ENCODE peak calls at places on chromosomes 7 and 10, in ten cellular contexts. One of them, this sample, is unnamed.

GRCh38 chr10:49384268-49384953 is 11.5 kb downstream of the DRGX start:
- DNase-seq in suprapubic skin: no peak
- DNase-seq in brain microvascular endothelial cell: no peak
- DNase-seq in tibial nerve: no peak
- DNase-seq in Peyer's patch: no peak
- DNase-seq in cardiac muscle cell: no peak
- DNase-seq in tibial artery: no peak
- DNase-seq in transverse colon: no peak
- DNase-seq in lower leg skin: no peak
- DNase-seq in heart left ventricle: no peak
- DNase-seq in this sample: no peak

GRCh38 chr10:114525368-114525949 is 121.2 kb upstream of the AFAP1L2 start:
- DNase-seq in transverse colon: no peak
- DNase-seq in tibial nerve: no peak
- DNase-seq in suprapubic skin: no peak
- DNase-seq in cardiac muscle cell: peak; percentile 35
- DNase-seq in tibial artery: no peak
- DNase-seq in heart left ventricle: no peak
- DNase-seq in brain microvascular endothelial cell: peak; percentile 6
- DNase-seq in Peyer's patch: no peak
- DNase-seq in lower leg skin: no peak
- DNase-seq in this sample: peak; percentile 99

GRCh38 chr7:52719677-52720076 is 315.8 kb upstream of the POM121L12 start:
- DNase-seq in Peyer's patch: no peak
- DNase-seq in tibial artery: no peak
- DNase-seq in brain microvascular endothelial cell: no peak
- DNase-seq in transverse colon: no peak
- DNase-seq in heart left ventricle: no peak
- DNase-seq in cardiac muscle cell: no peak
- DNase-seq in lower leg skin: no peak
- DNase-seq in tibial nerve: no peak
- DNase-seq in suprapubic skin: no peak
- DNase-seq in this sample: no peak

GRCh38 chr7:68492359-68492690 is 1106.0 kb upstream of the AUTS2 start:
- DNase-seq in transverse colon: no peak
- DNase-seq in tibial nerve: no peak
- DNase-seq in Peyer's patch: no peak
- DNase-seq in lower leg skin: no peak
- DNase-seq in tibial artery: no peak
- DNase-seq in cardiac muscle cell: no peak
- DNase-seq in heart left ventricle: no peak
- DNase-seq in suprapubic skin: no peak
- DNase-seq in brain microvascular endothelial cell: no peak
- DNase-seq in this sample: no peak

GRCh38 chr7:25894002-25894901 is 257.7 kb upstream of the NFE2L3 start:
- DNase-seq in suprapubic skin: no peak
- DNase-seq in brain microvascular endothelial cell: no peak
- DNase-seq in transverse colon: peak; percentile 71
- DNase-seq in heart left ventricle: no peak
- DNase-seq in cardiac muscle cell: peak; percentile 9
- DNase-seq in Peyer's patch: peak; percentile 23
- DNase-seq in lower leg skin: no peak
- DNase-seq in tibial artery: no peak
- DNase-seq in tibial nerve: no peak
- DNase-seq in this sample: no peak

GRCh38 chr10:31099664-31100063 is 68.0 kb upstream of the ZNF438 start:
- DNase-seq in tibial artery: no peak
- DNase-seq in brain microvascular endothelial cell: no peak
- DNase-seq in lower leg skin: no peak
- DNase-seq in Peyer's patch: no peak
- DNase-seq in cardiac muscle cell: no peak
- DNase-seq in tibial nerve: no peak
- DNase-seq in suprapubic skin: no peak
- DNase-seq in transverse colon: peak; percentile 68
- DNase-seq in heart left ventricle: no peak
- DNase-seq in this sample: no peak

GRCh38 chr10:132522521-132523411 is 14.8 kb upstream of the INPP5A start:
- DNase-seq in heart left ventricle: peak; percentile 6
- DNase-seq in tibial nerve: no peak
- DNase-seq in lower leg skin: no peak
- DNase-seq in transverse colon: peak; percentile 6
- DNase-seq in Peyer's patch: no peak
- DNase-seq in cardiac muscle cell: no peak
- DNase-seq in suprapubic skin: peak; percentile 45
- DNase-seq in brain microvascular endothelial cell: no peak
- DNase-seq in tibial artery: peak; percentile 14
- DNase-seq in this sample: no peak

GRCh38 chr7:79298145-79298760 is 155.2 kb downstream of the MAGI2 start:
- DNase-seq in Peyer's patch: no peak
- DNase-seq in suprapubic skin: no peak
- DNase-seq in cardiac muscle cell: peak; percentile 80
- DNase-seq in heart left ventricle: no peak
- DNase-seq in transverse colon: no peak
- DNase-seq in tibial nerve: peak; percentile 62
- DNase-seq in brain microvascular endothelial cell: peak; percentile 29
- DNase-seq in tibial artery: no peak
- DNase-seq in lower leg skin: peak; percentile 23
- DNase-seq in this sample: no peak

GRCh38 chr7:17060051-17060450 is 178.3 kb upstream of the AGR3 start:
- DNase-seq in suprapubic skin: no peak
- DNase-seq in tibial artery: no peak
- DNase-seq in heart left ventricle: no peak
- DNase-seq in cardiac muscle cell: no peak
- DNase-seq in lower leg skin: no peak
- DNase-seq in transverse colon: no peak
- DNase-seq in tibial nerve: no peak
- DNase-seq in brain microvascular endothelial cell: no peak
- DNase-seq in Peyer's patch: no peak
- DNase-seq in this sample: no peak

GRCh38 chr7:17061443-17061842 is 179.7 kb upstream of the AGR3 start:
- DNase-seq in cardiac muscle cell: no peak
- DNase-seq in heart left ventricle: no peak
- DNase-seq in tibial nerve: no peak
- DNase-seq in Peyer's patch: no peak
- DNase-seq in suprapubic skin: no peak
- DNase-seq in transverse colon: no peak
- DNase-seq in brain microvascular endothelial cell: no peak
- DNase-seq in tibial artery: no peak
- DNase-seq in lower leg skin: no peak
- DNase-seq in this sample: no peak

GRCh38 chr7:17057143-17057509 is 175.3 kb upstream of the AGR3 start:
- DNase-seq in tibial nerve: no peak
- DNase-seq in lower leg skin: no peak
- DNase-seq in heart left ventricle: no peak
- DNase-seq in cardiac muscle cell: no peak
- DNase-seq in Peyer's patch: no peak
- DNase-seq in brain microvascular endothelial cell: no peak
- DNase-seq in suprapubic skin: no peak
- DNase-seq in transverse colon: no peak
- DNase-seq in tibial artery: no peak
- DNase-seq in this sample: no peak

GRCh38 chr7:17058568-17058967 is 176.8 kb upstream of the AGR3 start:
- DNase-seq in tibial nerve: no peak
- DNase-seq in brain microvascular endothelial cell: no peak
- DNase-seq in tibial artery: no peak
- DNase-seq in transverse colon: no peak
- DNase-seq in lower leg skin: no peak
- DNase-seq in heart left ventricle: no peak
- DNase-seq in Peyer's patch: no peak
- DNase-seq in cardiac muscle cell: peak; percentile 37
- DNase-seq in suprapubic skin: no peak
- DNase-seq in this sample: no peak

DNA sequence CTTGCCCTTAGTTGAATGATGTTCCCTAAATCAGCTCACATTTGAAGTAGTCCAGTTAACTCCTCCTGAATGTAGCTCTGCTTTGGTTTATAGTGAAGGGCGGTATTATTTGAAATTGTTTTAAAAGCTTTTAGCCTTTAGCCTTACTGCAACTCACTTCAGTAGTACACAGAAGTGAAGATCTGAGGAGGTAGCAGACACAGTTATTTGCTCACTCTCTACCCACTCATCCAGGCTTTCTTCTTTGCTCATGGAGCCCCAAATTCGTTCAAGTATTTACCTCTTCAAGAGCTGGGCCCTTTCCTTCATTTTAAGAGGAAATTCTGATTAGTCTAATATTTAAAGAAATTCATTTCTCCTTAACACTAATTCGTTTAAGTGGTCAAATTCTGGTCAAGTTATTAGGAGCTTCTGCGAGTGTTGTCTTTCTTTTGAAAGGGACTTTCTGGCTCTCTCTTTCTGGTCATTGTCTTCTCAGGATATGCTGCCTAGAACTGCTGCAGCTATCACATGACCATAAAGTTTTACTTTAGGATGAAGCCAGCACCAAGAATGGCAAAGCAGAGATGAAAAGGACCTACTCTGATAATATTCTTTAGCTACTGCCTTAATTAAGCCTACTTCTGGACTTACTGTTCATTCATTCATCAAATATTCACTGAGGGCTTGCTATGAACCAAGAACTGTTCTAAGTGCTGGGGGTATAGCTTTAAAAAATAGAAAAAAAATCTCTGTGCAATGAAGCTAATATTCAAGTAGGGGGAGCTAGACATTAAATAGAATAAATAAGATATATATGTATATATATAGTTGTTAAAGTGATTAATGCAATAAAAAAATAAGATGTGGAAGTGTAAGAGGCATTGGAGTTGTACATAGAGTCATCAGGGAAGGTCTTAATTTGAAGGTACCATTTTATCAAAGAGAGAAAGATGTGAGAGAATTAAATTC is 180.9 kb upstream of the AGR3 start:
- DNase-seq in brain microvascular endothelial cell: no peak
- DNase-seq in suprapubic skin: no peak
- DNase-seq in tibial artery: no peak
- DNase-seq in heart left ventricle: no peak
- DNase-seq in cardiac muscle cell: peak; percentile 30
- DNase-seq in lower leg skin: no peak
- DNase-seq in Peyer's patch: no peak
- DNase-seq in transverse colon: no peak
- DNase-seq in tibial nerve: no peak
- DNase-seq in this sample: no peak
- TF ChIP-seq CTCF in brain microvascular endothelial cell: peak; percentile 17
- TF ChIP-seq CTCF in suprapubic skin: no peak
- TF ChIP-seq CTCF in tibial artery: no peak
- TF ChIP-seq CTCF in heart left ventricle: no peak
- TF ChIP-seq CTCF in cardiac muscle cell: peak; percentile 33
- TF ChIP-seq CTCF in lower leg skin: no peak
- TF ChIP-seq CTCF in Peyer's patch: peak; percentile 27
- TF ChIP-seq CTCF in transverse colon: peak; percentile 11
- TF ChIP-seq CTCF in tibial nerve: no peak
- TF ChIP-seq CTCF in this sample: peak; percentile 40

GRCh38 chr7:151383638-151384351 is 26.0 kb downstream of the WDR86 start:
- DNase-seq in Peyer's patch: no peak
- DNase-seq in lower leg skin: no peak
- DNase-seq in heart left ventricle: no peak
- DNase-seq in tibial artery: no peak
- DNase-seq in tibial nerve: no peak
- DNase-seq in cardiac muscle cell: no peak
- DNase-seq in brain microvascular endothelial cell: no peak
- DNase-seq in suprapubic skin: peak; percentile 54
- DNase-seq in transverse colon: no peak
- DNase-seq in this sample: no peak

GRCh38 chr7:151384776-151385625 is 24.8 kb downstream of the WDR86 start:
- DNase-seq in tibial nerve: no peak
- DNase-seq in heart left ventricle: no peak
- DNase-seq in suprapubic skin: peak; percentile 54
- DNase-seq in transverse colon: no peak
- DNase-seq in cardiac muscle cell: no peak
- DNase-seq in brain microvascular endothelial cell: no peak
- DNase-seq in tibial artery: no peak
- DNase-seq in Peyer's patch: no peak
- DNase-seq in lower leg skin: no peak
- DNase-seq in this sample: no peak

GRCh38 chr7:151385626-151386300 is 24.1 kb downstream of the WDR86 start:
- DNase-seq in transverse colon: no peak
- DNase-seq in brain microvascular endothelial cell: no peak
- DNase-seq in heart left ventricle: no peak
- DNase-seq in lower leg skin: no peak
- DNase-seq in cardiac muscle cell: no peak
- DNase-seq in Peyer's patch: no peak
- DNase-seq in tibial artery: no peak
- DNase-seq in tibial nerve: no peak
- DNase-seq in suprapubic skin: peak; percentile 49
- DNase-seq in this sample: no peak

GRCh38 chr7:151382079-151382885 is 27.6 kb downstream of the WDR86 start:
- DNase-seq in tibial nerve: no peak
- DNase-seq in heart left ventricle: no peak
- DNase-seq in suprapubic skin: peak; percentile 64
- DNase-seq in cardiac muscle cell: no peak
- DNase-seq in tibial artery: no peak
- DNase-seq in Peyer's patch: no peak
- DNase-seq in brain microvascular endothelial cell: no peak
- DNase-seq in lower leg skin: no peak
- DNase-seq in transverse colon: no peak
- DNase-seq in this sample: no peak

DNA sequence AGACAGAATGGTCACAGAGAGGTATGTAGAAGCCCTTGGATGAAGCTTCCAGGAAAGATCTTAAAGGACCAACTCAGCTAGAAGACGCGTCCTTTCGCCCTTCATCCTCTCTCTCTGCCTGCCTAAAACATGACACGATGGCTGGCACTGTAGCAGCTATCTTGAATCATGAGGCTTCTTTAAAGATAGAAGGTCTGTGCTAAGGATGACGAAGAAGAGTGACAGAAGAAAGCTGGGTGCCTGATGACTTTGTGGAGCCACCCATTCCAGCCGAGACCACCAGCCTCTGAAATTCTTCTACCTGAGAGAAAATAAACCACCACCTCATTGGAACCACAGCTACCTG is 25.5 kb downstream of the WDR86 start:
- DNase-seq in cardiac muscle cell: no peak
- DNase-seq in Peyer's patch: no peak
- DNase-seq in tibial nerve: no peak
- DNase-seq in heart left ventricle: no peak
- DNase-seq in suprapubic skin: peak; percentile 1
- DNase-seq in tibial artery: no peak
- DNase-seq in brain microvascular endothelial cell: no peak
- DNase-seq in transverse colon: no peak
- DNase-seq in lower leg skin: no peak
- DNase-seq in this sample: no peak
- H3K4me3 ChIP-seq in cardiac muscle cell: no peak overlapping the region
- H3K4me3 ChIP-seq in Peyer's patch: no peak overlapping the region
- H3K4me3 ChIP-seq in tibial nerve: no peak overlapping the region
- H3K4me3 ChIP-seq in heart left ventricle: no peak overlapping the region
- H3K4me3 ChIP-seq in suprapubic skin: no peak overlapping the region
- H3K4me3 ChIP-seq in tibial artery: no peak overlapping the region
- H3K4me3 ChIP-seq in brain microvascular endothelial cell: no peak overlapping the region
- H3K4me3 ChIP-seq in transverse colon: no peak overlapping the region
- H3K4me3 ChIP-seq in lower leg skin: no peak overlapping the region
- H3K4me3 ChIP-seq in this sample: no peak overlapping the region

GRCh38 chr7:116293139-116293538 is 82.8 kb downstream of the TES start:
- DNase-seq in tibial artery: no peak
- DNase-seq in Peyer's patch: no peak
- DNase-seq in cardiac muscle cell: no peak
- DNase-seq in transverse colon: no peak
- DNase-seq in lower leg skin: no peak
- DNase-seq in suprapubic skin: no peak
- DNase-seq in brain microvascular endothelial cell: no peak
- DNase-seq in tibial nerve: no peak
- DNase-seq in heart left ventricle: no peak
- DNase-seq in this sample: no peak
- TF ChIP-seq CTCF in tibial artery: no peak
- TF ChIP-seq CTCF in Peyer's patch: no peak
- TF ChIP-seq CTCF in cardiac muscle cell: no peak
- TF ChIP-seq CTCF in transverse colon: no peak
- TF ChIP-seq CTCF in lower leg skin: no peak
- TF ChIP-seq CTCF in suprapubic skin: no peak
- TF ChIP-seq CTCF in brain microvascular endothelial cell: peak; percentile 39
- TF ChIP-seq CTCF in tibial nerve: no peak
- TF ChIP-seq CTCF in heart left ventricle: no peak
- TF ChIP-seq CTCF in this sample: no peak

DNA sequence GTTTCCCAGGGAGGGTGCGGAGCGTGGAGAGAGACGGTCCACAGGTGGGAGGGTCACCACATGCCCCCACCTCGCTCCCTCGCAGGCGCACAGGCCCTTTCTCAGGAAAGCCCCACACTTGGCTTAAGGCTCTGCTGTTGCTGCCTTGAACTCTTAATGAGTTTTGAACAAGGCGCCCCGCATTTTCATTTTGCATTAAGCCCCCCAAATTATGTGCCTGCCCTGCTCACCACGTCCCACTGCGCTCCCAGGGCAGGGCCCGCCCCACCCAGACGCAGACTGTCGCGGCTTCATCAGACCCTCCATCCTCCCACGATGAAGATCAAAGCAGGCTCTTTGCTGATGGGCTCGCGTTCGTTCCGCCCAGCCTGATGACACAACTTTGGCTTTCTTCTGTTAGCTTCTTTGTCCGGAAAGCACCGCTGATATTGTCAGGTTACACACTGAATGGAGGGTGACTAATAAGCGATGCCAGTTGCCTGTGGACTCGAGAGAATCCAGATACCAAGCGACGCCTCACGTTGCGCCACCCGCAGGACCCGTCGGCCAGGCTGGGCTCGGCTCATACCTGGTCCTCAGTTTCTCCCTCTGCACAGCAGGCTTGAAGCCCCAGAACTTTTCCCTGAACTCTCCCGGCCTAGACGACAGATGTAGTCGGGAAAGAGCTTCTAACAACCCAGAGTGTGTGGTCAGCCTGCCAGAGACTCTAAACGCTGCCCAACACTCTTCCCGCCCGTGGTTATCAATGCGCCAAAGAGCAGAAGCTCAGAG is 9.5 kb downstream of the CALML3 start:
- DNase-seq in suprapubic skin: peak; percentile 57
- DNase-seq in tibial artery: peak; percentile 28
- DNase-seq in cardiac muscle cell: peak; percentile 72
- DNase-seq in lower leg skin: no peak
- DNase-seq in Peyer's patch: no peak
- DNase-seq in heart left ventricle: no peak
- DNase-seq in transverse colon: peak; percentile 4
- DNase-seq in brain microvascular endothelial cell: no peak
- DNase-seq in tibial nerve: no peak
- DNase-seq in this sample: no peak
- H3K4me3 ChIP-seq in suprapubic skin: no peak overlapping the region
- H3K4me3 ChIP-seq in tibial artery: no peak overlapping the region
- H3K4me3 ChIP-seq in cardiac muscle cell: no peak overlapping the region
- H3K4me3 ChIP-seq in lower leg skin: no peak overlapping the region
- H3K4me3 ChIP-seq in Peyer's patch: no peak overlapping the region
- H3K4me3 ChIP-seq in heart left ventricle: no peak overlapping the region
- H3K4me3 ChIP-seq in transverse colon: no peak overlapping the region
- H3K4me3 ChIP-seq in brain microvascular endothelial cell: no peak overlapping the region
- H3K4me3 ChIP-seq in tibial nerve: no peak overlapping the region
- H3K4me3 ChIP-seq in this sample: no peak overlapping the region

This sample was measured in retinal pigment epithelial cell.